ENCODE peak calls at places on chromosome 1, in ten cellular contexts. B is endothelial cell; W is thoracic aorta; T is pancreas; R is breast epithelium; M is cardiac muscle cell; N is CD8-positive, alpha-beta T cell; L is bronchial epithelial cell; X is AG09319; S is ovary. U is an unnamed sample.

GRCh38 chr1:30044745-30045144 is 678.6 kb downstream of the MATN1 start:
- DNase-seq in X (no peak), W (no peak), L (no peak), R (no peak), M (no peak), B (no peak), T (no peak), S (no peak), N (no peak), U (no peak)

GRCh38 chr1:15345711-15346355 is 63.9 kb upstream of the EFHD2 start:
- DNase-seq in R (no peak), N (peak; percentile 33), S (no peak), X (no peak), T (no peak), B (no peak), M (no peak), L (peak; percentile 69), W (no peak), U (peak; percentile 77)

GRCh38 chr1:25534389-25534788 is 9.0 kb upstream of the LDLRAP1 start:
- DNase-seq in N (no peak), R (no peak), M (no peak), T (no peak), B (no peak), W (no peak), L (no peak), S (no peak), X (no peak), U (no peak)

GRCh38 chr1:212488436-212489283 is 55.9 kb downstream of the NENF start:
- DNase-seq in T (peak; percentile 47), L (peak; percentile 98), R (no peak), N (no peak), X (peak; percentile 75), B (no peak), S (no peak), M (no peak), W (no peak), U (peak; percentile 81)

GRCh38 chr1:56645663-56646330 is 683 bp downstream of the PRKAA2 start:
- DNase-seq in X (no peak), M (peak; percentile 18), L (no peak), B (peak; percentile 22), R (no peak), W (no peak), N (no peak), S (no peak), T (no peak), U (no peak)

GRCh38 chr1:229013981-229014380 is 256.9 kb upstream of the RAB4A start:
- DNase-seq in B (no peak), W (no peak), T (no peak), X (no peak), L (no peak), M (no peak), S (no peak), R (no peak), N (no peak), U (no peak)

GRCh38 chr1:46622341-46622740 is 5.7 kb upstream of the MOB3C start:
- DNase-seq in B (peak; percentile 49), N (no peak), T (no peak), X (no peak), L (peak; percentile 48), W (no peak), M (no peak), R (no peak), S (no peak), U (no peak)

GRCh38 chr1:200415693-200416593 is 6.1 kb upstream of the ZNF281 start:
- DNase-seq in N (no peak), R (no peak), L (peak; percentile 98), S (peak; percentile 55), M (no peak), B (no peak), W (peak; percentile 52), X (peak; percentile 90), T (peak; percentile 67), U (peak; percentile 53)

GRCh38 chr1:96049759-96050409 is 671.7 kb upstream of the PTBP2 start:
- DNase-seq in W (no peak), M (no peak), B (no peak), N (no peak), L (peak; percentile 25), T (no peak), X (no peak), R (no peak), S (no peak), U (no peak)

DNA sequence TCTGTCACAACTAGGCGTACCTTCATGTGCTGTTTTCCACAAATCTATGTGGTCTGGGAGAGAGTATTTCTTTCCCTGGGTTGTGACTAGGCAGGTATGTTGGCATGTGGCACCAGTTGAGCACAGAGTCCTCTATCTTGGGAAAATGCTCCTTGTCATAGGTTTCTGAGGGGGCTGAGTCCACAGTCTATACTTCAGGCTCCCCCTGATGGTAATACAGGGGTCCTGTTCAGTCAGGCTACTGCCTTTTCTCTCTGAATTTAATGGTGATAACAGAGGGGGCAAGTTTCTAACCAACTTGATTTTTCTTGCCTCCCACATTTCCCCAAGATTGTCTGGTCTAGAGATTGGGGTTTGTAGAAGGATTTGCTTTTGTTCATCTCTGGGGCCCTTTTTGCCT is 35.8 kb downstream of the VANGL1 start:
- DNase-seq in X (no peak), R (no peak), L (no peak), S (no peak), T (no peak), M (no peak), N (no peak), W (no peak), B (no peak), U (no peak)
- TF ChIP-seq CTCF in X (no peak), R (no peak), L (no peak), S (no peak), T (no peak), M (no peak), N (no peak), W (no peak), B (no peak), U (no peak)

GRCh38 chr1:7315316-7315715 is 455.8 kb upstream of the VAMP3 start:
- DNase-seq in X (no peak), N (no peak), L (no peak), W (no peak), T (no peak), B (no peak), S (no peak), M (no peak), R (no peak), U (no peak)
- TF ChIP-seq CTCF in X (no peak), N (no peak), L (no peak), W (no peak), T (no peak), B (no peak), S (no peak), M (no peak), R (no peak), U (no peak)

GRCh38 chr1:43653339-43653738 is 3.4 kb downstream of the KDM4A start:
- DNase-seq in W (no peak), M (no peak), B (no peak), X (no peak), N (no peak), T (no peak), S (no peak), L (no peak), R (no peak), U (no peak)
- TF ChIP-seq CTCF in W (no peak), M (peak; percentile 42), B (no peak), X (peak; percentile 20), N (no peak), T (no peak), S (no peak), L (peak; percentile 48), R (no peak), U (peak; percentile 43)

DNA sequence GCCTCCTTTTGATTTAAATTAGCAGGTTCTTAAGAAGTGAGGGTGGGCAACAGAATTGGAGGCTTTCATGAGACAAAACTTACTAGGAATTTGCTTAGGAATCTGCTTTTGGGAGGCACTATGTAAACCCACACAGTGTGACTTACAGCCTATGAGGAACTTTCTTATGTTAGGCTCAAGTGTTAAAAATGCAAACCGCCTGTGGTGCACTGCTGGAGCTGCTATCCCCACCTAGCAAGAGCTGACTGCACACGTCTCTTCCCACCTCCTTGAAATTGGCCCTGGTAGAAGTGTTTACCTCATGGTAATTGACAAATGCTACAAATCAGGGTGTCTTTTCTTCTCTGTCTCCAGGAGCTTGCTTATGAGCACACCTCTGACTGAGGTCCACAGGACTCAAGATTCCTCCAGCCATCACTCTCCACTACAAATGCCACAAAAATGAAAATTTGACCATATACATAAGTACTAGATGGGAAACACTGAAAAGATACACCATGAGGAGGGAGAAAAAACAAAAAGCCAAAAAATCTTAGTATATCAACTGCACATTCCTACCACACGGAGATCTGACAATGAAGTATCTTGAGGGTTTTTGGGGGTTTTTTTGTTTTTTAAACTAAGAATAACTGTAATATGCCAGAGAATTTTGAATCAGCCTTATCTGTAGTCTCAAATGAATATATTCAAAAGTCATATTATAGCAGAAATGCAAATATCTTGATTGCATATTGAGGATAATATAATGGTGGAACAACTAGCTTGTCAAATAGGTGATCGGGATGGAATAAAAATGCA is 18.2 kb upstream of the NPL start:
- DNase-seq in T (no peak), X (no peak), R (no peak), W (no peak), M (no peak), S (no peak), L (no peak), N (no peak), B (no peak), U (no peak)
- TF ChIP-seq CTCF in T (no peak), X (no peak), R (no peak), W (no peak), M (peak; percentile 23), S (no peak), L (no peak), N (no peak), B (peak; percentile 70), U (no peak)

U was measured in GM13976.